ENCODE peak calls at places on chromosome 6, in four cellular contexts. S, W, L and I are unnamed samples.

GRCh38 chr6:151067684-151068596 is 171.8 kb upstream of the AKAP12 start:
- DNase-seq in S (no peak), W (peak), L (peak), I (no peak)

GRCh38 chr6:40907198-40907701 is 131.8 kb downstream of the UNC5CL start:
- DNase-seq in S (peak), W (peak), L (peak), I (no peak)

GRCh38 chr6:168055696-168056489 is 23.1 kb downstream of the FRMD1 start:
- DNase-seq in S (no peak), W (no peak), L (no peak), I (no peak)

GRCh38 chr6:157145656-157146285 is 177.5 kb downstream of the TMEM242 start:
- DNase-seq in S (no peak), W (no peak), L (peak), I (no peak)

GRCh38 chr6:44045672-44046015 is 81.6 kb downstream of the MRPL14 start:
- DNase-seq in S (no peak), W (no peak), L (peak), I (no peak)

GRCh38 chr6:3825331-3825831 is 23.8 kb upstream of the FAM50B start:
- DNase-seq in S (peak), W (no peak), L (peak), I (no peak)

GRCh38 chr6:35468181-35468979 is at the start of gene RPL10A:
- DNase-seq in S (peak), W (peak), L (peak), I (peak)

GRCh38 chr6:48615041-48615440 is 504.0 kb upstream of the PTCHD4 start:
- DNase-seq in S (no peak), W (no peak), L (peak), I (no peak)

GRCh38 chr6:168134399-168135201 is 55.6 kb upstream of the FRMD1 start:
- DNase-seq in S (no peak), W (no peak), L (no peak), I (no peak)

GRCh38 chr6:35291491-35291890 is 6.1 kb upstream of the DEF6 start:
- DNase-seq in S (no peak), W (no peak), L (no peak), I (no peak)

GRCh38 chr6:76942203-76942971 is 520.9 kb downstream of the HTR1B start:
- DNase-seq in S (no peak), W (no peak), L (no peak), I (no peak)

GRCh38 chr6:84455630-84456029 is 228.2 kb upstream of the CEP162 start:
- DNase-seq in S (no peak), W (no peak), L (no peak), I (no peak)

GRCh38 chr6:165117121-165117520 is 192.3 kb downstream of the C6orf118 start:
- DNase-seq in S (no peak), W (no peak), L (no peak), I (no peak)

GRCh38 chr6:140773276-140773675 is 1359.4 kb upstream of the GJE1 start:
- DNase-seq in S (no peak), W (no peak), L (peak), I (no peak)

GRCh38 chr6:36757206-36757605 is 59.6 kb downstream of the RAB44 start:
- DNase-seq in S (no peak), W (no peak), L (no peak), I (no peak)
- TF ChIP-seq CTCF in S (no peak), W (no peak), L (no peak), I (no peak)

DNA sequence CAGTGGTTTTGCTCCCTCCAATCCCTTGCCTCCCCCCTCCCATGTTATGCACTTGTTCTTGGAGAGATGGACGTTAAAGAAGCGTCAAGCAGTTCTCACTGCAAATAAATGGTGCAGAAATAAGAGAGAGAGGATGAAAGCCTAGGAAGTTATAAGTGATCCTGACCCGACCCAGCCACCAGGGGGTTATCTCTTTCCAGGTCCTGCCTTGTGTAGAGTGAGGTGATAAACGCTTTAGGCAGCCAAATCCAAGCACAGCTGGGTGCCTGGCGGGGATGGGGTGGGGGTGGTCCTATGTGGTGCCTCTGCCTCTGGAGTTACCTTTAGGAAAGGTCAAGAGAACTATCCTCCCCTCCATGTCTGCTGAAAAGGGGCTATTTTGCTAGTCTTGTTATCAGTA is 9.1 kb upstream of the TFAP2A start:
- DNase-seq in S (peak), W (no peak), L (no peak), I (no peak)
- TF ChIP-seq CTCF in S (peak), W (no peak), L (peak), I (no peak)

GRCh38 chr6:134111062-134111677 is 58.7 kb upstream of the SLC2A12 start:
- DNase-seq in S (peak), W (peak), L (peak), I (no peak)
- TF ChIP-seq CTCF in S (peak), W (peak), L (peak), I (peak)

GRCh38 chr6:128070406-128070805 is 169.5 kb upstream of the THEMIS start:
- DNase-seq in S (no peak), W (no peak), L (peak), I (no peak)

GRCh38 chr6:128067446-128068109 is 166.7 kb upstream of the THEMIS start:
- DNase-seq in S (peak), W (no peak), L (no peak), I (no peak)

GRCh38 chr6:128069180-128069579 is 168.3 kb upstream of the THEMIS start:
- DNase-seq in S (no peak), W (no peak), L (peak), I (no peak)

GRCh38 chr6:128065072-128065471 is 164.2 kb upstream of the THEMIS start:
- DNase-seq in S (no peak), W (no peak), L (no peak), I (no peak)

DNA sequence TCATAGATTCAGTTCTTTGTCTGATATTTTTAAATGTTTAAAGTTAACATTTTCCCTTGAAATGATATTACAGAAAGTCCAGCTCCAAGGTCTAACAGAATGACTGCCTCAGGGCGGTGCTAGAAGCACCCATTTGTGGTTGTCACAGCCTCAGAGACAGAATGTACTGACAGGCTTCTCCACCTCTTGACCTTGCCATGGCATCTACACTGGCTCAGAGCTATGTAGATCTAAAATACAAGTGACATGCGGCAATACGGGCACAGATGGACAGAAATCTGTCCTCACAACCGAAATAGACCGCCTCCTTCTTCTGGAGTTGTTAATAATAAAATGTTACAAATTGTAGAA is 167.2 kb upstream of the THEMIS start:
- DNase-seq in S (no peak), W (no peak), L (no peak), I (no peak)
- TF ChIP-seq CTCF in S (no peak), W (no peak), L (no peak), I (no peak)

GRCh38 chr6:117906905-117907599 is at the start of gene SLC35F1:
- DNase-seq in S (peak), W (peak), L (peak), I (peak)
- TF ChIP-seq CTCF in S (peak), W (peak), L (peak), I (no peak)